ENCODE peak calls at places on chromosomes 3 and 15, in four cellular contexts. F is stomach, I is keratinocyte, D is K562. J is an unnamed sample. For H3K4me1, the result is how much of the 10 kb centered on the place peaks cover.

GRCh38 chr15:49495993-49496747 is 73.1 kb downstream of the FGF7 start:
- DNase-seq in F (no peak), I (no peak), D (no peak), J (no peak)

GRCh38 chr15:58510715-58511465 is 79.1 kb downstream of the LIPC start:
- DNase-seq in F (no peak), I (no peak), D (no peak), J (no peak)

GRCh38 chr15:63196846-63197245 is 7.4 kb downstream of the RAB8B start:
- DNase-seq in F (no peak), I (no peak), D (no peak), J (no peak)

GRCh38 chr3:24566927-24567326 is 72.3 kb upstream of the THRB start:
- DNase-seq in F (no peak), I (no peak), D (no peak), J (no peak)

GRCh38 chr15:46933332-46933731 is 784.0 kb upstream of the SEMA6D start:
- DNase-seq in F (no peak), I (no peak), D (no peak), J (no peak)

GRCh38 chr15:49045691-49046112 is 544 bp downstream of the SECISBP2L start:
- DNase-seq in F (no peak), I (no peak), D (no peak), J (no peak)

GRCh38 chr3:63303238-63303637 is 25.1 kb downstream of the SYNPR start:
- DNase-seq in F (no peak), I (no peak), D (no peak), J (no peak)

GRCh38 chr3:113051827-113052226 is 61.0 kb downstream of the GTPBP8 start:
- DNase-seq in F (no peak), I (no peak), D (no peak), J (no peak)

GRCh38 chr3:194025119-194025518 is 110.8 kb upstream of the HES1 start:
- DNase-seq in F (no peak), I (no peak), D (no peak), J (no peak)

GRCh38 chr15:81887913-81888312 is 157.9 kb downstream of the MEX3B start:
- DNase-seq in F (no peak), I (no peak), D (no peak), J (no peak)

GRCh38 chr3:126961191-126961790 is 21.6 kb upstream of the PLXNA1 start:
- DNase-seq in F (no peak), I (no peak), D (peak), J (no peak)

GRCh38 chr3:21825684-21826083 is 74.7 kb upstream of the ZNF385D start:
- DNase-seq in F (no peak), I (no peak), D (no peak), J (no peak)

DNA sequence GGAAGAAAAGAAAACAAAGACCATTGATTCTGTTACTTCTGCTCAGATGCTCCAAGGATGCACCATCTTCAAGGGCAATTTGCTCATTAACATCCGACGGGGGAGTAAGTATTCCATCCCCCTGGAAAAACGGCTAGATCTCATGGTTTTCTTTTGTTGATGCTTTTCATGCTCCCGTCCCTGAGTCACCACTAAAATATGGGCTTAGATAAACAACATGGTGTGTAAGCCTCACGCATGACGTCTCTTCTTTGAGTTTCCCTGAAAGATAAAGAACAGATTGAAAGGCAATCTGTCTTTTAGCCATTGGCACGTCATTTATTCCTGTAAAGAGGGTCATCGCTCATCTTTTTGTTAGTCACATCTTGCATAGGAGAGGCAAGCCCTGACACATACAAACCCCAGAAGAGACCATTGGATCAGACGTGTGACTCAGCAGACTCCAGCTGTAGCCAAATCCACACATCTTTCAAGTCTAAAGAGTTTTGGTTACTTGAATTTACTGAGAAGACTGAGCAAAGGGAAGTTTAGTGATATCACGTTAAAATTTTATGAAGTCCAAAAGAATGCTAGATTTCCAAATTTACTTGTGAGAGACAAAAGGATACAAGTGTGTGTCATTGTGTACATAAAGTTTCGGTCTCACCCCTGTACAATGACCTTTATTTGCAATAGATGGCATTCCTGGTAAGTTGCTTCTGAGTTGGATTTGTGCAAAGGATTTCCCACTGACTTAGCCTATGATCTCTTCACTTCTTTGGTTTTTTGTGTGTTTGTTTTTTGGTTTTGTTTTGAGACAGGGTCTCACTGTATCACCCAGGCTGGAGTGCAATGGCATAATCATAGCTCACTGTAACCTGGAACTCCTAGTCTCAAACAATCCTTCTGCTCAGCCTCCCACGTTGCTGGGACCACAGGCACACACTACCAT is 110.5 kb downstream of the PGPEP1L start:
- DNase-seq in F (no peak), I (peak), D (no peak), J (no peak)
- H3K27ac ChIP-seq in F (peak), I (peak), D (no peak), J (no peak)

DNA sequence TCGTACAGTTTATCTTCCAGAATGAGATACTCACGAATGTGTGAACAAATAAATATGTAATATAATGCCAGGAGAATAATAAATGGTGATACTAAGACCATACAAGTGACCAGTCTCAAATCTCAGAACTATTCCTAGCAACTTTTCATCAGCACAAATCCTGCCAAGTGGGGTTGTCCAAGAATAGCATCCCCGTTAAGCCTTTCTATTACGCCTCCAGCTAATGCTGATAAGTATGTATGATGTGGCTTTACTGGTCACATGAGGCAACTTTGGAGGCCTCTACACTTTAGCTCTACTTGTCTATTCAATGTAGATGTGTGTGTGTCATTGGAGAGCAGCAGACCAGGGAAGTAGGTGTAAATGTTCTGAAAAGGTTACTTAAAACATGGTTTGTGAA is 129.5 kb downstream of the KCNMB2 start:
- DNase-seq in F (no peak), I (no peak), D (no peak), J (no peak)
- H3K4me1 ChIP-seq in F (under half), I (under half), D (under half), J (under half)

GRCh38 chr3:130507746-130508145 is 9.2 kb upstream of the COL6A6 start:
- DNase-seq in F (no peak), I (no peak), D (no peak), J (no peak)
- H3K4me3 ChIP-seq in F (no peak), I (no peak), D (no peak), J (no peak)

GRCh38 chr15:92681141-92681622 is 25.6 kb upstream of the FAM174B start:
- DNase-seq in F (no peak), I (no peak), D (no peak), J (no peak)

GRCh38 chr15:92683511-92683834 is 27.9 kb upstream of the FAM174B start:
- DNase-seq in F (peak), I (no peak), D (no peak), J (peak)

GRCh38 chr15:92687183-92687582 is 31.6 kb upstream of the FAM174B start:
- DNase-seq in F (no peak), I (no peak), D (no peak), J (no peak)

GRCh38 chr15:92677998-92678397 is 22.4 kb upstream of the FAM174B start:
- DNase-seq in F (no peak), I (no peak), D (no peak), J (no peak)

DNA sequence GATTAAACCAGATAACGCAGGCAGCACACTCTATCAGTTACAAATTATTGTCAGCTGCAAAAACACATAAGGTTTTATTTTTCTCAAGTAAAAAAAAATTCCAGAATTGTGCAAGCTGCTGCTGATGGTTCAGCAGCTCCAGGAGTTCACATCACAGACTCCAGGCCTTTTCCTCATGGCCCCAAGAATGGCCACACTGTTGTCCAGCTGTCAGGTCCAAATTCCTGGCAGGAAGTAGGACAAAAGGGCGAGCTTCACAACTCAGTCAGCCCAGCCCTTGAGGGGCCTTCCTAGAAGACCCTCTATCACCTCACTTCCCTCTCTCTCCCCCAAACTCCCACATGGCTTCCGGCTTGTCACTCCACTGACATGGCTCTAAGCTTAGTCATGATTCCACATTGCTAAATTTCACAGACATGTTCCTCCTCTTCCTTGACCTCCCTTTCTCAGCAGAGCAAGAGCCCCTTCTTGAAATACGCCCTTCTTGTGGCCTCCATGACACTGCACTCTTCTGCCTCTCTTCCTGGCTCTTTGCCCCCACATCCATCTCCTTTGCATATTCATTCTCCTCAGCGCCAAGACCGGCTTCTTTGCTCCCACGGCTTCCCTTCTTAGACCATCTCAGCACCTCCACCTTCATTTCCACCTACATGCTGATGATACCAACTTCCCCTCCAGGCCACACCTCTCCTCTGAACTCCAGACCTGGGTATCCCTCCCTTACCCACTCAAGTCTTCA is 27.4 kb upstream of the FAM174B start:
- DNase-seq in F (no peak), I (no peak), D (no peak), J (no peak)
- H3K27ac ChIP-seq in F (peak), I (no peak), D (no peak), J (no peak)

J was measured in iPS DF 6.9.